ENCODE peak calls at places on chromosomes 3 and 15, in four cellular contexts. R is cardiac fibroblast, S is aorta, Y is KBM-7. V is an unnamed sample.

GRCh38 chr3:16665282-16665741 is 60.1 kb upstream of the DAZL start:
- DNase-seq in R (peak), S (no peak), Y (peak), V (peak)

GRCh38 chr3:42572278-42572677 is 9.5 kb downstream of the SEC22C start:
- DNase-seq in R (peak), S (no peak), Y (peak), V (peak)

GRCh38 chr3:160400631-160401150 is 1.2 kb downstream of the SMC4 start:
- DNase-seq in R (no peak), S (peak), Y (no peak), V (peak)

GRCh38 chr3:5543047-5543446 is 355.5 kb downstream of the EDEM1 start:
- DNase-seq in R (no peak), S (no peak), Y (no peak), V (no peak)

GRCh38 chr3:106552401-106553043 is 683.7 kb upstream of the CBLB start:
- DNase-seq in R (no peak), S (no peak), Y (peak), V (no peak)

GRCh38 chr3:110925804-110926203 is 145.8 kb upstream of the NECTIN3 start:
- DNase-seq in R (no peak), S (no peak), Y (no peak), V (no peak)

GRCh38 chr3:123409443-123410148 is 39.3 kb downstream of the ADCY5 start:
- DNase-seq in R (no peak), S (peak), Y (no peak), V (peak)

GRCh38 chr15:96992817-96993216 is 662.3 kb downstream of the NR2F2 start:
- DNase-seq in R (no peak), S (no peak), Y (no peak), V (no peak)

GRCh38 chr3:27467545-27467944 is 16.6 kb downstream of the SLC4A7 start:
- DNase-seq in R (peak), S (no peak), Y (peak), V (no peak)

GRCh38 chr3:5010706-5011554 is 31.7 kb downstream of the BHLHE40 start:
- DNase-seq in R (no peak), S (no peak), Y (no peak), V (no peak)

GRCh38 chr3:11154036-11154952 is at the start of gene HRH1:
- DNase-seq in R (peak), S (no peak), Y (no peak), V (peak)

GRCh38 chr3:85710490-85710889 is 751.7 kb downstream of the CADM2 start:
- DNase-seq in R (no peak), S (no peak), Y (no peak), V (no peak)

GRCh38 chr3:183489455-183490210 is 61.2 kb upstream of the MCF2L2 start:
- DNase-seq in R (peak), S (no peak), Y (no peak), V (no peak)

GRCh38 chr3:156259896-156260788 is 139.8 kb downstream of the KCNAB1 start:
- DNase-seq in R (no peak), S (no peak), Y (no peak), V (no peak)

GRCh38 chr3:186746008-186746407 is 28.8 kb downstream of the KNG1 start:
- DNase-seq in R (peak), S (peak), Y (peak), V (peak)

GRCh38 chr3:51295625-51296024 is 89.5 kb upstream of the MANF start:
- DNase-seq in R (no peak), S (no peak), Y (no peak), V (no peak)

GRCh38 chr3:94308767-94309166 is 245.9 kb downstream of the NSUN3 start:
- DNase-seq in R (no peak), S (no peak), Y (no peak), V (no peak)

GRCh38 chr3:174198199-174198598 is 660.9 kb upstream of the NAALADL2 start:
- DNase-seq in R (peak), S (no peak), Y (no peak), V (no peak)

GRCh38 chr3:177611781-177612389 is 414.6 kb upstream of the TBL1XR1 start:
- DNase-seq in R (no peak), S (no peak), Y (no peak), V (no peak)

GRCh38 chr15:101159096-101159935 is 92.5 kb downstream of the CHSY1 start:
- DNase-seq in R (no peak), S (peak), Y (no peak), V (no peak)

GRCh38 chr3:151008699-151009098 is 36.2 kb upstream of the CLRN1 start:
- DNase-seq in R (peak), S (no peak), Y (no peak), V (no peak)

GRCh38 chr15:69703495-69704187 is 251.0 kb downstream of the RPLP1 start:
- DNase-seq in R (peak), S (no peak), Y (no peak), V (no peak)

GRCh38 chr3:37864904-37865303 is 3.2 kb downstream of the CTDSPL start:
- DNase-seq in R (no peak), S (no peak), Y (peak), V (no peak)

GRCh38 chr3:72082121-72082715 is 297.3 kb upstream of the PROK2 start:
- DNase-seq in R (peak), S (peak), Y (peak), V (no peak)

GRCh38 chr3:109642042-109642441 is 304.7 kb upstream of the DPPA4 start:
- DNase-seq in R (no peak), S (no peak), Y (no peak), V (no peak)

GRCh38 chr3:54900954-54901591 is 26.8 kb downstream of the LRTM1 start:
- DNase-seq in R (no peak), S (no peak), Y (no peak), V (no peak)

GRCh38 chr15:29724026-29724425 is 98.2 kb downstream of the TJP1 start:
- DNase-seq in R (no peak), S (no peak), Y (no peak), V (no peak)

GRCh38 chr3:101878589-101878988 is 29.3 kb downstream of the NFKBIZ start:
- DNase-seq in R (no peak), S (no peak), Y (no peak), V (no peak)

GRCh38 chr3:154971771-154972326 is 108.3 kb upstream of the MME start:
- DNase-seq in R (peak), S (no peak), Y (no peak), V (no peak)

GRCh38 chr3:61877359-61877770 is 316.0 kb downstream of the PTPRG start:
- DNase-seq in R (peak), S (no peak), Y (peak), V (peak)

GRCh38 chr15:53862371-53862770 is 102.9 kb upstream of the WDR72 start:
- DNase-seq in R (no peak), S (no peak), Y (no peak), V (no peak)

GRCh38 chr3:77530870-77531269 is 491.0 kb downstream of the ROBO2 start:
- DNase-seq in R (no peak), S (no peak), Y (no peak), V (no peak)

GRCh38 chr15:70199601-70200000 is 101.9 kb upstream of the TLE3 start:
- DNase-seq in R (no peak), S (no peak), Y (no peak), V (no peak)

GRCh38 chr3:47583320-47584075 is 4.8 kb upstream of the CSPG5 start:
- DNase-seq in R (no peak), S (no peak), Y (no peak), V (no peak)